ENCODE peak calls at places on chromosomes 12 and 14, in five cellular contexts. L, C, A, I and Z are unnamed samples.

GRCh38 chr14:69693145-69693544 is 73.8 kb upstream of the SRSF5 start:
- DNase-seq in C (no peak), I (peak; percentile 36), A (no peak), L (no peak), Z (no peak)

GRCh38 chr14:45065540-45065939 is 18.4 kb upstream of the PRPF39 start:
- DNase-seq in A (peak; percentile 23), C (no peak), L (no peak), I (no peak), Z (no peak)

GRCh38 chr14:99189201-99189801 is 82.7 kb downstream of the BCL11B start:
- DNase-seq in L (no peak), C (no peak), I (no peak), A (no peak), Z (no peak)

GRCh38 chr12:11630046-11630706 is 19.3 kb upstream of the ETV6 start:
- DNase-seq in A (no peak), L (no peak), I (peak; percentile 49), C (peak; percentile 34), Z (no peak)

GRCh38 chr12:31849090-31849687 is 110.0 kb upstream of the RESF1 start:
- DNase-seq in C (no peak), A (peak; percentile 9), I (no peak), L (no peak), Z (no peak)

GRCh38 chr12:98213556-98213955 is 301.8 kb upstream of the TMPO start:
- DNase-seq in A (no peak), L (no peak), C (no peak), I (no peak), Z (no peak)

GRCh38 chr12:92759634-92760268 is 57.0 kb downstream of the PLEKHG7 start:
- DNase-seq in C (no peak), L (no peak), I (no peak), A (peak; percentile 97), Z (no peak)

GRCh38 chr14:63840981-63841380 is 11.8 kb upstream of the SYNE2 start:
- DNase-seq in L (no peak), A (no peak), I (no peak), C (peak; percentile 89), Z (peak; percentile 43)

GRCh38 chr14:61710853-61711817 is 15.8 kb downstream of the HIF1A start:
- DNase-seq in L (no peak), C (no peak), I (no peak), A (no peak), Z (no peak)

GRCh38 chr14:61145258-61145902 is 135.8 kb downstream of the TMEM30B start:
- DNase-seq in A (peak; percentile 99), I (no peak), L (no peak), C (no peak), Z (no peak)

GRCh38 chr12:76670776-76671175 is 93.1 kb upstream of the ZDHHC17 start:
- DNase-seq in I (no peak), C (no peak), L (no peak), A (peak; percentile 80), Z (no peak)

GRCh38 chr12:47837190-47838171 is 17.8 kb upstream of the HDAC7 start:
- DNase-seq in A (peak; percentile 68), L (peak; percentile 90), C (peak; percentile 86), I (peak; percentile 71), Z (peak; percentile 84)

GRCh38 chr14:61281186-61281676 is at the start of gene TMEM30B:
- DNase-seq in C (peak; percentile 82), L (no peak), I (peak; percentile 94), A (no peak), Z (peak; percentile 32)

DNA sequence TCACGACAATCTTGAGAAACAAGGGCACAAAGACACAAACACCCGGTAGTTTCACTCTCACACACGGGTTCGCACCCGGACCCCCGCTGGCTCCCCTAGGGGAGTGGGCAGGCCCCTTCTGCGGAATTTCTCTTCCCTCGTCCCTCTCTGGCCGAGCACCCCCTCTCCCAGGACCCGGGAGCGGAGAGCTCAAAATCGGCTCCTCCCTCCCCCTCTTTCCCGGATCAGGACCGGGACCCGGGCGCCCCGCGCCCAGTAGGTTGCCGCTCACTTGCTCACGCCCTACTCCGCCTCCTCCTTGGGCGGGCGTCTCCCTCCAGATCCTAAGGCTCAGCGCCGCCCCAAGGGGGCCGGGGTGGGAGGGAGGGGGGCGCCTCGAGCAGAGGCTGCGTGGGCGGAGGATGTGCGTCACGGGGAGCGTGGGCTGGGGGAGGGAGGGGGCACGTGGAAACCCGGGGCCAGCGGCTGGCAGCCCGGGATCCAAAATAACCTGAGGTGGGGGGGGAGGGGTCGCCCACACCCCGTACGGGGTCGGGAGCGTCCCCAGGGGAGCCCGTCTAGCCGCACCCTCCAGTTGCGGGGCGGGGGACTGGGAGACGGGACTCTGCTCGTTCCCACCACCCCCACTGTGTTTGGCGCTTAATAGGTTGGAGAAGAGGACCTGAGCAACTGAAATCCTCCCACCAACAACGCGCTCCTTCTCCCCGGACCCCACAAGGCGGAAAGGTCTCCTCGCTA is 1.8 kb upstream of the NAB2 start:
- DNase-seq in L (peak; percentile 98), I (peak; percentile 95), C (peak; percentile 84), A (peak; percentile 93), Z (peak; percentile 92)
- TF ChIP-seq POLR2A in L (peak; percentile 91), I (no peak), C (no peak), A (peak; percentile 11), Z (peak; percentile 55)

GRCh38 chr12:4271433-4272013 is 2.0 kb upstream of the CCND2 start:
- DNase-seq in A (no peak), L (no peak), I (no peak), C (peak; percentile 76), Z (peak; percentile 41)

GRCh38 chr12:4268549-4269181 is 4.9 kb upstream of the CCND2 start:
- DNase-seq in I (peak; percentile 25), A (no peak), L (no peak), C (no peak), Z (no peak)

GRCh38 chr12:4269279-4269991 is 4.1 kb upstream of the CCND2 start:
- DNase-seq in L (peak; percentile 95), A (peak; percentile 29), C (peak; percentile 93), I (peak; percentile 84), Z (peak; percentile 87)

GRCh38 chr12:4270670-4271432 is 2.7 kb upstream of the CCND2 start:
- DNase-seq in L (peak; percentile 83), I (peak; percentile 54), C (peak; percentile 83), A (no peak), Z (peak; percentile 52)

GRCh38 chr12:4270016-4270669 is 3.4 kb upstream of the CCND2 start:
- DNase-seq in C (peak; percentile 80), A (no peak), L (no peak), I (no peak), Z (no peak)
- H3K27ac ChIP-seq in C (no peak overlapping the region), A (no peak overlapping the region), L (peak overlapping the region; percentile 99), I (peak overlapping the region; percentile 72), Z (peak overlapping the region; percentile 73)

GRCh38 chr14:96271421-96271762 is 15.4 kb downstream of the BDKRB1 start:
- DNase-seq in I (no peak), L (no peak), A (no peak), C (no peak), Z (no peak)
- TF ChIP-seq POLR2A in I (no peak), L (no peak), A (no peak), C (no peak), Z (no peak)

DNA sequence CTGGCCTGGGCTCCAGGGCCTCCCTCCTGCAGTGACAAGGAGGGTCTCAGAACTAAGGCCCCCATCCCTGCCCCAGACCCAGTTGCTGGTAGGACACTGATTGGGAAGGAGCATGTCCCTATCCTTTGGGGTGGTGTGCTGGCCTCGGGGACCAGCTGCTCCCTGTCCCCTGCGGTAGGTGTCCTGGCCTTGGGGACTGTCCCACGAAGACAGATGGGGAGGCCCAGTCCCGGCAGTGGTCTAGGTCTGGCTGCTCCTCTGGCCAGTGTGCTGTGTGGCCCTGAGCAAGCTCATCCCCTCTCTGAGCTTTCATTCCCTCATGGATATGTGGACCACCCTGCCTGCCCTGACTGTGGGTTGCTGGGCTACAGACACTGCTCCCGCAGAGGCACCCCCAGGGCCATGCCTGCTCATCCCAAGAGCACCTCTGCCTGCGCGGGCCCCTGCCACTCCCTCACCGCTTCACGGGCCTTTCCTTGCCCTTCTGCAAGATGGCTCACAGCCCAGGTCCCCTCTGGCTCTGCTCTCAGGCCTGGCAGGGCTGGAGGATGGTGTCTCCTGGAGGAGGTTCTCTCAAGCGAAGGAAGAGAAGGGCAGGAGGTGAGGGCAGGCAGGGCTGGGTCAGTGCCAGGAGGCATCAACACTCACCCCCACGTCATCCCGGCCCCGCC is 12.5 kb downstream of the AHNAK2 start:
- DNase-seq in A (no peak), C (no peak), L (no peak), I (no peak), Z (no peak)
- H3K27ac ChIP-seq in A (no peak overlapping the region), C (no peak overlapping the region), L (peak overlapping the region; percentile 95), I (no peak overlapping the region), Z (no peak overlapping the region)

DNA sequence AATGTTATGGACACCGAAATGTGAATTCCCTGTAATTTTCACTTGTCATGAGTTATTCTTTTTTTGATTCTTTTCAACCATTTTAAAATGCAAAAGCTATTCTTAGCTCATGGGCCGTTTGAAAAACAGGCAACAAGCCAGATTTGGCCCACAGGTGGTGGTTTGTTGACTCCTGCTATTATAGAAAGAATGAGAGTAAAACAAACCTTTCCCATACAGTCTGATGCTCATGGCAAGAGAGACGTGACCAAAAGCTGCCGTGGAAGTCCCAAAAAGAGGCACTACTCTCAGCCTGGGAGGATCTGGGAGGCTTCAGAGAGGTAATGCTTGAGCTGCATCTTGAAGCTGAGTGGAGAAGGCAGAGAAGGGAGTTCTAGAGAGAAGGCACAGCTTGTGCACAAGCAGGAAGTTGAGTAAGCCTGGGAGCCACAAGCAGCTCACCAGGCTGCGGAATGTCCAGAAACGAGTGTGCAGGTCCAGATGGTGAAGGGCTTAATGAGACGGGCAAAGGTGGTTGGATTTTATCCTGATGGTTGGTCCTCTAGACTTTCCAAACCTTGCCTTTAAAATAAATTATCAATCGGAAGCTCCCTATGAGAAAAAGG is 9.6 kb downstream of the PLXNC1 start:
- DNase-seq in I (peak; percentile 45), L (no peak), C (no peak), A (no peak), Z (no peak)
- TF ChIP-seq POLR2A in I (no peak), L (no peak), C (no peak), A (no peak), Z (no peak)

GRCh38 chr12:46489951-46490388 is 117.4 kb upstream of the SLC38A2 start:
- DNase-seq in L (no peak), A (no peak), C (no peak), I (no peak), Z (peak; percentile 58)

GRCh38 chr12:46486588-46486987 is 114.0 kb upstream of the SLC38A2 start:
- DNase-seq in C (no peak), A (no peak), I (no peak), L (no peak), Z (no peak)

GRCh38 chr12:46490635-46491034 is 118.1 kb upstream of the SLC38A2 start:
- DNase-seq in L (no peak), A (peak; percentile 83), C (no peak), I (no peak), Z (no peak)

GRCh38 chr12:46485853-46486252 is 113.3 kb upstream of the SLC38A2 start:
- DNase-seq in A (no peak), C (no peak), I (no peak), L (no peak), Z (no peak)

DNA sequence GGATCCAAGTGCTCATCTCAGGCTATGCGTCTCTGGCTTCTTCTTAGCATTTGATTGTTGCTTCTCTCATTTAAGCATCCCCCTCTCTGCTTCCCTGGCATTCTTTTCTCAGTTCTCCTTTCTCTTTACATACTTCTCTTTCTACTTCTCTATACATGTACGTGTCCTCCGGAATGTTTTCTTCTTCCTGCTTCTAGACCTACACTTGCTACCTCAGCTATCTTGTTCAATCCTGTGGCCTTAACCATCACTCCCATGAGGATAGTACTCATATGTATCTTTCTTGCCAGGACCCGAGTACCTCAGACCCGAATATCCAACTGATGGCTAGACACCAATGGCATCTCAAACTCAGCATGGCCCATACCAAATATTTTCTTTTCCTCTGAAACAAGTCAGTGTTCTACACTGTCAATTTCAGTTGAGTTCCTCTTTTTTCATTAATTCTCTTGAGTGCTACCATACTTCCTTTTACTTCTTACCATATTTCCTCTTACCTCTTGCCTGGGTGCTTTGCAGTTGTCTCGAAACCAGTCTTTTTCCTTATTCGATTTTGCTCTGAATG is 115.1 kb upstream of the SLC38A2 start:
- DNase-seq in A (no peak), C (no peak), I (no peak), L (no peak), Z (no peak)
- H3K27ac ChIP-seq in A (no peak overlapping the region), C (no peak overlapping the region), I (no peak overlapping the region), L (no peak overlapping the region), Z (no peak overlapping the region)